ENCODE peak calls at places on chromosomes 11 and 22, in nine cellular contexts. U is AML-193; P is mammary epithelial cell; Q is NCI-H2171; I is kidney; G is fibroblast of gingiva; M is GM10248; H is activated effector memory CD4-positive, alpha-beta T cell treated with Interleukin-2 at 50 U/mL for 16 hours; O is T-helper 2 cell. B is an unnamed sample.

GRCh38 chr11:79062814-79063762 is 377.7 kb downstream of the TENM4 start:
- DNase-seq in H (no peak), G (no peak), O (no peak), P (peak; percentile 27), M (no peak), U (no peak), Q (peak; percentile 21), I (no peak), B (peak; percentile 32)

GRCh38 chr11:103202048-103202651 is 92.9 kb downstream of the DYNC2H1 start:
- DNase-seq in O (no peak), I (no peak), G (peak; percentile 35), M (peak; percentile 6), Q (no peak), P (peak; percentile 17), H (no peak), U (no peak), B (no peak)

GRCh38 chr11:117953029-117953671 is 23.9 kb upstream of the TMPRSS13 start:
- DNase-seq in U (peak; percentile 28), P (no peak), I (no peak), M (no peak), Q (no peak), H (no peak), G (no peak), O (peak; percentile 61), B (no peak)

GRCh38 chr11:112617977-112618829 is 343.0 kb upstream of the NCAM1 start:
- DNase-seq in Q (no peak), I (no peak), M (no peak), O (no peak), U (no peak), H (no peak), G (no peak), P (no peak), B (no peak)

GRCh38 chr22:22342697-22343602 is 98.4 kb downstream of the VPREB1 start:
- DNase-seq in Q (peak; percentile 38), P (peak; percentile 70), M (peak; percentile 79), G (no peak), U (no peak), O (no peak), H (peak; percentile 39), I (peak; percentile 86), B (peak; percentile 64)

GRCh38 chr22:35517769-35518530 is 22.7 kb upstream of the RASD2 start:
- DNase-seq in U (no peak), O (no peak), G (no peak), M (no peak), H (no peak), Q (no peak), I (no peak), P (no peak), B (no peak)

GRCh38 chr11:7444582-7444981 is 40.7 kb upstream of the OLFML1 start:
- DNase-seq in P (no peak), U (no peak), M (no peak), G (no peak), Q (no peak), H (no peak), O (no peak), I (no peak), B (no peak)

GRCh38 chr11:134862796-134863195 is 450.8 kb upstream of the B3GAT1 start:
- DNase-seq in M (no peak), G (no peak), H (no peak), I (no peak), Q (no peak), O (no peak), P (no peak), U (no peak), B (no peak)

GRCh38 chr11:117823941-117824420 is 563 bp downstream of the FXYD2 start:
- DNase-seq in H (no peak), I (peak; percentile 88), M (no peak), G (no peak), U (no peak), P (no peak), O (no peak), Q (no peak), B (no peak)

B was measured in NCI-H510A.